ENCODE peak calls at places on chromosome 9, in six cellular contexts. One of them, this sample, is unnamed.

GRCh38 chr9:112970939-112971338 is 41.1 kb downstream of the ZNF883 start:
- DNase-seq in GM23248: peak; percentile 51
- DNase-seq in left ventricle myocardium inferior: no peak
- DNase-seq in fibroblast of lung: no peak
- DNase-seq in heart right ventricle: no peak
- DNase-seq in thoracic aorta: no peak
- DNase-seq in this sample: no peak

GRCh38 chr9:98922721-98923435 is 20.8 kb upstream of the COL15A1 start:
- DNase-seq in heart right ventricle: no peak
- DNase-seq in thoracic aorta: no peak
- DNase-seq in GM23248: no peak
- DNase-seq in fibroblast of lung: peak; percentile 57
- DNase-seq in left ventricle myocardium inferior: no peak
- DNase-seq in this sample: no peak

GRCh38 chr9:115118471-115119156 is 657 bp upstream of the TNC start:
- DNase-seq in GM23248: peak; percentile 96
- DNase-seq in fibroblast of lung: peak; percentile 94
- DNase-seq in thoracic aorta: peak; percentile 48
- DNase-seq in left ventricle myocardium inferior: peak; percentile 20
- DNase-seq in heart right ventricle: peak; percentile 21
- DNase-seq in this sample: peak; percentile 62

GRCh38 chr9:106869028-106869427 is 6.1 kb downstream of the ZNF462 start:
- DNase-seq in heart right ventricle: no peak
- DNase-seq in fibroblast of lung: no peak
- DNase-seq in thoracic aorta: no peak
- DNase-seq in left ventricle myocardium inferior: no peak
- DNase-seq in GM23248: peak; percentile 59
- DNase-seq in this sample: no peak

GRCh38 chr9:110828148-110828730 is 159.6 kb downstream of the MUSK start:
- DNase-seq in thoracic aorta: peak; percentile 65
- DNase-seq in left ventricle myocardium inferior: peak; percentile 26
- DNase-seq in heart right ventricle: peak; percentile 58
- DNase-seq in GM23248: peak; percentile 89
- DNase-seq in fibroblast of lung: peak; percentile 76
- DNase-seq in this sample: peak; percentile 77

GRCh38 chr9:131333771-131334567 is 44.4 kb downstream of the PLPP7 start:
- DNase-seq in heart right ventricle: peak; percentile 3
- DNase-seq in fibroblast of lung: no peak
- DNase-seq in GM23248: no peak
- DNase-seq in left ventricle myocardium inferior: peak; percentile 12
- DNase-seq in thoracic aorta: no peak
- DNase-seq in this sample: no peak

GRCh38 chr9:6777218-6777902 is 19.6 kb downstream of the KDM4C start:
- DNase-seq in thoracic aorta: no peak
- DNase-seq in fibroblast of lung: no peak
- DNase-seq in left ventricle myocardium inferior: no peak
- DNase-seq in GM23248: no peak
- DNase-seq in heart right ventricle: no peak
- DNase-seq in this sample: no peak

GRCh38 chr9:87498046-87498815 is 564 bp downstream of the DAPK1 start:
- DNase-seq in thoracic aorta: no peak
- DNase-seq in heart right ventricle: no peak
- DNase-seq in GM23248: peak; percentile 34
- DNase-seq in left ventricle myocardium inferior: peak; percentile 31
- DNase-seq in fibroblast of lung: peak; percentile 56
- DNase-seq in this sample: no peak

GRCh38 chr9:89008346-89009048 is 17.2 kb downstream of the S1PR3 start:
- DNase-seq in thoracic aorta: no peak
- DNase-seq in fibroblast of lung: no peak
- DNase-seq in heart right ventricle: no peak
- DNase-seq in GM23248: no peak
- DNase-seq in left ventricle myocardium inferior: no peak
- DNase-seq in this sample: no peak

GRCh38 chr9:93301911-93302525 is 118.1 kb downstream of the WNK2 start:
- DNase-seq in thoracic aorta: no peak
- DNase-seq in fibroblast of lung: no peak
- DNase-seq in GM23248: no peak
- DNase-seq in left ventricle myocardium inferior: no peak
- DNase-seq in heart right ventricle: no peak
- DNase-seq in this sample: no peak

GRCh38 chr9:107541523-107541922 is 52.0 kb upstream of the KLF4 start:
- DNase-seq in heart right ventricle: no peak
- DNase-seq in fibroblast of lung: no peak
- DNase-seq in thoracic aorta: no peak
- DNase-seq in GM23248: no peak
- DNase-seq in left ventricle myocardium inferior: no peak
- DNase-seq in this sample: no peak

GRCh38 chr9:110058304-110058953 is 149.5 kb downstream of the C9orf152 start:
- DNase-seq in GM23248: no peak
- DNase-seq in heart right ventricle: peak; percentile 56
- DNase-seq in fibroblast of lung: peak; percentile 45
- DNase-seq in left ventricle myocardium inferior: no peak
- DNase-seq in thoracic aorta: no peak
- DNase-seq in this sample: no peak

GRCh38 chr9:37187713-37188439 is 67.5 kb downstream of the ZCCHC7 start:
- DNase-seq in fibroblast of lung: peak; percentile 45
- DNase-seq in left ventricle myocardium inferior: no peak
- DNase-seq in thoracic aorta: no peak
- DNase-seq in GM23248: peak; percentile 48
- DNase-seq in heart right ventricle: no peak
- DNase-seq in this sample: no peak

GRCh38 chr9:130857864-130858730 is 23.0 kb downstream of the ABL1 start:
- DNase-seq in left ventricle myocardium inferior: peak; percentile 64
- DNase-seq in fibroblast of lung: peak; percentile 98
- DNase-seq in heart right ventricle: peak; percentile 74
- DNase-seq in GM23248: peak; percentile 95
- DNase-seq in thoracic aorta: peak; percentile 21
- DNase-seq in this sample: peak; percentile 91

GRCh38 chr9:99824378-99825157 is 2.9 kb downstream of the NR4A3 start:
- DNase-seq in heart right ventricle: peak; percentile 28
- DNase-seq in GM23248: peak; percentile 62
- DNase-seq in thoracic aorta: no peak
- DNase-seq in fibroblast of lung: peak; percentile 21
- DNase-seq in left ventricle myocardium inferior: no peak
- DNase-seq in this sample: no peak

GRCh38 chr9:8622222-8622802 is 822.7 kb upstream of the DMAC1 start:
- DNase-seq in fibroblast of lung: no peak
- DNase-seq in GM23248: no peak
- DNase-seq in thoracic aorta: no peak
- DNase-seq in heart right ventricle: no peak
- DNase-seq in left ventricle myocardium inferior: no peak
- DNase-seq in this sample: no peak

GRCh38 chr9:37996812-37997202 is 72.2 kb downstream of the SHB start:
- DNase-seq in fibroblast of lung: no peak
- DNase-seq in thoracic aorta: no peak
- DNase-seq in heart right ventricle: no peak
- DNase-seq in GM23248: no peak
- DNase-seq in left ventricle myocardium inferior: no peak
- DNase-seq in this sample: no peak

GRCh38 chr9:77648458-77649108 is 461 bp upstream of the GNA14 start:
- DNase-seq in left ventricle myocardium inferior: peak; percentile 64
- DNase-seq in fibroblast of lung: peak; percentile 26
- DNase-seq in thoracic aorta: no peak
- DNase-seq in GM23248: peak; percentile 21
- DNase-seq in heart right ventricle: peak; percentile 60
- DNase-seq in this sample: peak; percentile 72

GRCh38 chr9:119453980-119454379 is 84.7 kb upstream of the BRINP1 start:
- DNase-seq in left ventricle myocardium inferior: no peak
- DNase-seq in thoracic aorta: no peak
- DNase-seq in fibroblast of lung: no peak
- DNase-seq in heart right ventricle: no peak
- DNase-seq in GM23248: peak; percentile 59
- DNase-seq in this sample: no peak

GRCh38 chr9:69427286-69427685 is 102.3 kb downstream of the ENTREP1 start:
- DNase-seq in heart right ventricle: no peak
- DNase-seq in thoracic aorta: no peak
- DNase-seq in GM23248: no peak
- DNase-seq in fibroblast of lung: no peak
- DNase-seq in left ventricle myocardium inferior: no peak
- DNase-seq in this sample: no peak

GRCh38 chr9:124693403-124693802 is 77.7 kb downstream of the NR6A1 start:
- DNase-seq in GM23248: no peak
- DNase-seq in left ventricle myocardium inferior: no peak
- DNase-seq in thoracic aorta: no peak
- DNase-seq in heart right ventricle: no peak
- DNase-seq in fibroblast of lung: no peak
- DNase-seq in this sample: no peak

GRCh38 chr9:69605406-69605805 is 66.8 kb downstream of the APBA1 start:
- DNase-seq in GM23248: peak; percentile 33
- DNase-seq in heart right ventricle: no peak
- DNase-seq in fibroblast of lung: no peak
- DNase-seq in left ventricle myocardium inferior: no peak
- DNase-seq in thoracic aorta: no peak
- DNase-seq in this sample: no peak

GRCh38 chr9:97908736-97909135 is 13.6 kb downstream of the TRMO start:
- DNase-seq in left ventricle myocardium inferior: no peak
- DNase-seq in heart right ventricle: no peak
- DNase-seq in GM23248: no peak
- DNase-seq in fibroblast of lung: no peak
- DNase-seq in thoracic aorta: no peak
- DNase-seq in this sample: no peak

GRCh38 chr9:78040726-78041125 is 9.1 kb upstream of the GNAQ start:
- DNase-seq in fibroblast of lung: no peak
- DNase-seq in GM23248: no peak
- DNase-seq in left ventricle myocardium inferior: no peak
- DNase-seq in heart right ventricle: no peak
- DNase-seq in thoracic aorta: no peak
- DNase-seq in this sample: no peak

GRCh38 chr9:114031948-114032688 is 46.0 kb downstream of the AMBP start:
- DNase-seq in fibroblast of lung: no peak
- DNase-seq in GM23248: no peak
- DNase-seq in heart right ventricle: no peak
- DNase-seq in thoracic aorta: no peak
- DNase-seq in left ventricle myocardium inferior: no peak
- DNase-seq in this sample: no peak

GRCh38 chr9:89189215-89189614 is 10.6 kb upstream of the SHC3 start:
- DNase-seq in fibroblast of lung: no peak
- DNase-seq in thoracic aorta: no peak
- DNase-seq in left ventricle myocardium inferior: no peak
- DNase-seq in GM23248: no peak
- DNase-seq in heart right ventricle: no peak
- DNase-seq in this sample: no peak

GRCh38 chr9:114110180-114110579 is 11.1 kb upstream of the KIF12 start:
- DNase-seq in fibroblast of lung: peak; percentile 84
- DNase-seq in GM23248: peak; percentile 82
- DNase-seq in left ventricle myocardium inferior: no peak
- DNase-seq in thoracic aorta: no peak
- DNase-seq in heart right ventricle: no peak
- DNase-seq in this sample: no peak

DNA sequence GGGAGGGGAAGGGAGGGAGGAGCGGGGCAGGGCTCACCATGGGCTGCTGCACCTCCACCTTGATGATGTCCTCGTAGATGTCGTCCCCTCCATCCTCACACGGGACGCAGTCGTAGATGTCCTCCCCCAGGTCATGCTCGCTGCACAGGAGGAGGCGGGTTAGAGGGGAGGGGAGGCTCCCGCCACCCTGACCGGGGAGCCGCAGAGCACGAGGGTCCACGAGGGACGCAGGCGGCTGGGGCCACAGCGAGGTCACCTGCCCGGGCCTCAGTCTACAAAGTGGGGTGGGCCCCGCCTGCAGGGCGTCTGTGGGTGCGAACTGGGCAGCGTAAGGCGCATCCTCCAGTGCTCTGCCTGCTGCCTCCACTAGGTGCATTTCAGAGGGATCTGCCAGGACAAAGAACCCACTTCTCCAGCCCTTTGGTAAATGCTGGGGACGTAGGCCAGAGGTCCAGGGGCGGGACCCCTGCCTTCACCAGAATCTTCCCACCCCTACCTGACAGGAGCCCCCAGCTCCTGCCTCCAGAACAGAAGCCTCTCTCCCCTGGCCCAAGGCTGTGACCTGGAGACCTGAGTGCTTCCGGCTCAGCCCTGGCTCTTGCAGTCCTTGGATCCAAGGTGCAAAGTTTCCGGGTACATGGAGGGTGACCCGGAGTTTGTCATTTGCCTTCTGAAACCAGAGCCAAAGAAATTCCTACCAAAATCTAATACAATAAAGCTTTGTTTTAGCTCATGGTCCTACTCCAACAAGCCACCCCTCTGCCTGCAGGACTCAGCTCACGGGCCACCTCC is 74.1 kb upstream of the SARDH start:
- DNase-seq in fibroblast of lung: no peak
- DNase-seq in heart right ventricle: no peak
- DNase-seq in GM23248: no peak
- DNase-seq in thoracic aorta: no peak
- DNase-seq in left ventricle myocardium inferior: no peak
- DNase-seq in this sample: no peak
- H3K4me1 ChIP-seq in fibroblast of lung: peaks cover 2% of the 10 kb centered on the region
- H3K4me1 ChIP-seq in heart right ventricle: no peaks in the 10 kb centered on the region
- H3K4me1 ChIP-seq in GM23248: no peaks in the 10 kb centered on the region
- H3K4me1 ChIP-seq in thoracic aorta: no peaks in the 10 kb centered on the region
- H3K4me1 ChIP-seq in left ventricle myocardium inferior: peaks cover 12% of the 10 kb centered on the region
- H3K4me1 ChIP-seq in this sample: no peaks in the 10 kb centered on the region

GRCh38 chr9:137217276-137218211 is 4.5 kb downstream of the RNF208 start:
- DNase-seq in heart right ventricle: peak; percentile 73
- DNase-seq in GM23248: peak; percentile 67
- DNase-seq in left ventricle myocardium inferior: peak; percentile 75
- DNase-seq in thoracic aorta: no peak
- DNase-seq in fibroblast of lung: no peak
- DNase-seq in this sample: no peak
- H3K27ac ChIP-seq in heart right ventricle: peak overlapping the region; percentile 38
- H3K27ac ChIP-seq in GM23248: no peak overlapping the region
- H3K27ac ChIP-seq in left ventricle myocardium inferior: peak overlapping the region; percentile 66
- H3K27ac ChIP-seq in thoracic aorta: no peak overlapping the region
- H3K27ac ChIP-seq in fibroblast of lung: no peak overlapping the region
- H3K27ac ChIP-seq in this sample: no peak overlapping the region

GRCh38 chr9:72533322-72533721 is 11.9 kb downstream of the TMC1 start:
- DNase-seq in thoracic aorta: no peak
- DNase-seq in GM23248: no peak
- DNase-seq in left ventricle myocardium inferior: no peak
- DNase-seq in heart right ventricle: no peak
- DNase-seq in fibroblast of lung: peak; percentile 85
- DNase-seq in this sample: no peak

GRCh38 chr9:72524820-72525539 is 3.6 kb downstream of the TMC1 start:
- DNase-seq in fibroblast of lung: peak; percentile 100
- DNase-seq in heart right ventricle: peak; percentile 33
- DNase-seq in thoracic aorta: no peak
- DNase-seq in left ventricle myocardium inferior: no peak
- DNase-seq in GM23248: peak; percentile 98
- DNase-seq in this sample: no peak

GRCh38 chr9:72526901-72527800 is 5.7 kb downstream of the TMC1 start:
- DNase-seq in left ventricle myocardium inferior: peak; percentile 42
- DNase-seq in thoracic aorta: no peak
- DNase-seq in GM23248: peak; percentile 98
- DNase-seq in fibroblast of lung: peak; percentile 95
- DNase-seq in heart right ventricle: peak; percentile 63
- DNase-seq in this sample: peak; percentile 78

GRCh38 chr9:72529531-72529930 is 8.1 kb downstream of the TMC1 start:
- DNase-seq in GM23248: no peak
- DNase-seq in heart right ventricle: no peak
- DNase-seq in thoracic aorta: no peak
- DNase-seq in left ventricle myocardium inferior: no peak
- DNase-seq in fibroblast of lung: no peak
- DNase-seq in this sample: no peak

GRCh38 chr9:72527801-72528195 is 6.4 kb downstream of the TMC1 start:
- DNase-seq in thoracic aorta: no peak
- DNase-seq in fibroblast of lung: no peak
- DNase-seq in GM23248: no peak
- DNase-seq in left ventricle myocardium inferior: no peak
- DNase-seq in heart right ventricle: no peak
- DNase-seq in this sample: no peak
- H3K4me1 ChIP-seq in thoracic aorta: no peaks in the 10 kb centered on the region
- H3K4me1 ChIP-seq in fibroblast of lung: peaks cover 13% of the 10 kb centered on the region
- H3K4me1 ChIP-seq in GM23248: peaks cover 33% of the 10 kb centered on the region
- H3K4me1 ChIP-seq in left ventricle myocardium inferior: peaks cover 29% of the 10 kb centered on the region
- H3K4me1 ChIP-seq in heart right ventricle: peaks cover 34% of the 10 kb centered on the region
- H3K4me1 ChIP-seq in this sample: no peaks in the 10 kb centered on the region

GRCh38 chr9:3125602-3126392 is 281.9 kb upstream of the PUM3 start:
- DNase-seq in left ventricle myocardium inferior: no peak
- DNase-seq in fibroblast of lung: no peak
- DNase-seq in thoracic aorta: no peak
- DNase-seq in heart right ventricle: no peak
- DNase-seq in GM23248: peak; percentile 2
- DNase-seq in this sample: no peak
- H3K27ac ChIP-seq in left ventricle myocardium inferior: no peak overlapping the region
- H3K27ac ChIP-seq in fibroblast of lung: no peak overlapping the region
- H3K27ac ChIP-seq in thoracic aorta: no peak overlapping the region
- H3K27ac ChIP-seq in heart right ventricle: no peak overlapping the region
- H3K27ac ChIP-seq in GM23248: no peak overlapping the region
- H3K27ac ChIP-seq in this sample: no peak overlapping the region